ENCODE peak calls at places on chromosomes 11 and 22, in ten cellular contexts. One of them, this sample, is unnamed.

GRCh38 chr11:2940166-2940929 is 11.1 kb upstream of the PHLDA2 start:
- DNase-seq in T-helper 1 cell: no peak
- DNase-seq in HuH-7.5: no peak
- DNase-seq in effector memory CD4-positive, alpha-beta T cell: no peak
- DNase-seq in psoas muscle: peak
- DNase-seq in stimulated activated CD4-positive, alpha-beta T cell treated with anti-CD3 and anti-CD28 coated beads, TNF-alpha, amount 100 ng/mL, for 1 hour: no peak
- DNase-seq in mucosa of descending colon: peak
- DNase-seq in RWPE1: peak
- DNase-seq in adrenal gland: peak
- DNase-seq in omental fat pad: no peak
- DNase-seq in this sample: peak

GRCh38 chr22:48567213-48567975 is 1260.3 kb downstream of the BRD1 start:
- DNase-seq in T-helper 1 cell: peak
- DNase-seq in HuH-7.5: no peak
- DNase-seq in effector memory CD4-positive, alpha-beta T cell: no peak
- DNase-seq in psoas muscle: peak
- DNase-seq in stimulated activated CD4-positive, alpha-beta T cell treated with anti-CD3 and anti-CD28 coated beads, TNF-alpha, amount 100 ng/mL, for 1 hour: no peak
- DNase-seq in mucosa of descending colon: no peak
- DNase-seq in RWPE1: no peak
- DNase-seq in adrenal gland: no peak
- DNase-seq in omental fat pad: no peak
- DNase-seq in this sample: no peak

GRCh38 chr11:125448136-125448535 is 47.9 kb downstream of the FEZ1 start:
- DNase-seq in T-helper 1 cell: no peak
- DNase-seq in HuH-7.5: no peak
- DNase-seq in effector memory CD4-positive, alpha-beta T cell: no peak
- DNase-seq in psoas muscle: no peak
- DNase-seq in stimulated activated CD4-positive, alpha-beta T cell treated with anti-CD3 and anti-CD28 coated beads, TNF-alpha, amount 100 ng/mL, for 1 hour: no peak
- DNase-seq in mucosa of descending colon: no peak
- DNase-seq in RWPE1: peak
- DNase-seq in adrenal gland: no peak
- DNase-seq in omental fat pad: no peak
- DNase-seq in this sample: no peak

GRCh38 chr11:2932850-2933251 is 3.6 kb upstream of the PHLDA2 start:
- DNase-seq in T-helper 1 cell: no peak
- DNase-seq in HuH-7.5: no peak
- DNase-seq in effector memory CD4-positive, alpha-beta T cell: no peak
- DNase-seq in psoas muscle: peak
- DNase-seq in stimulated activated CD4-positive, alpha-beta T cell treated with anti-CD3 and anti-CD28 coated beads, TNF-alpha, amount 100 ng/mL, for 1 hour: no peak
- DNase-seq in mucosa of descending colon: peak
- DNase-seq in RWPE1: no peak
- DNase-seq in adrenal gland: peak
- DNase-seq in omental fat pad: no peak
- DNase-seq in this sample: no peak

GRCh38 chr11:33402066-33402465 is 144.9 kb downstream of the HIPK3 start:
- DNase-seq in T-helper 1 cell: no peak
- DNase-seq in HuH-7.5: no peak
- DNase-seq in effector memory CD4-positive, alpha-beta T cell: no peak
- DNase-seq in psoas muscle: no peak
- DNase-seq in stimulated activated CD4-positive, alpha-beta T cell treated with anti-CD3 and anti-CD28 coated beads, TNF-alpha, amount 100 ng/mL, for 1 hour: no peak
- DNase-seq in mucosa of descending colon: no peak
- DNase-seq in RWPE1: no peak
- DNase-seq in adrenal gland: no peak
- DNase-seq in omental fat pad: no peak
- DNase-seq in this sample: no peak

GRCh38 chr11:35247428-35247827 is 108.5 kb downstream of the CD44 start:
- DNase-seq in T-helper 1 cell: peak
- DNase-seq in HuH-7.5: no peak
- DNase-seq in effector memory CD4-positive, alpha-beta T cell: peak
- DNase-seq in psoas muscle: no peak
- DNase-seq in stimulated activated CD4-positive, alpha-beta T cell treated with anti-CD3 and anti-CD28 coated beads, TNF-alpha, amount 100 ng/mL, for 1 hour: peak
- DNase-seq in mucosa of descending colon: no peak
- DNase-seq in RWPE1: no peak
- DNase-seq in adrenal gland: no peak
- DNase-seq in omental fat pad: no peak
- DNase-seq in this sample: peak

GRCh38 chr11:120054753-120055045 is 83.2 kb downstream of the TRIM29 start:
- DNase-seq in T-helper 1 cell: no peak
- DNase-seq in HuH-7.5: no peak
- DNase-seq in effector memory CD4-positive, alpha-beta T cell: no peak
- DNase-seq in psoas muscle: no peak
- DNase-seq in stimulated activated CD4-positive, alpha-beta T cell treated with anti-CD3 and anti-CD28 coated beads, TNF-alpha, amount 100 ng/mL, for 1 hour: no peak
- DNase-seq in mucosa of descending colon: no peak
- DNase-seq in RWPE1: no peak
- DNase-seq in adrenal gland: no peak
- DNase-seq in omental fat pad: no peak
- DNase-seq in this sample: no peak

GRCh38 chr11:41872458-41872857 is 413.0 kb upstream of the LRRC4C start:
- DNase-seq in T-helper 1 cell: no peak
- DNase-seq in HuH-7.5: no peak
- DNase-seq in effector memory CD4-positive, alpha-beta T cell: no peak
- DNase-seq in psoas muscle: no peak
- DNase-seq in stimulated activated CD4-positive, alpha-beta T cell treated with anti-CD3 and anti-CD28 coated beads, TNF-alpha, amount 100 ng/mL, for 1 hour: no peak
- DNase-seq in mucosa of descending colon: no peak
- DNase-seq in RWPE1: no peak
- DNase-seq in adrenal gland: no peak
- DNase-seq in omental fat pad: no peak
- DNase-seq in this sample: no peak

GRCh38 chr11:10503777-10504176 is 37.2 kb downstream of the RNF141 start:
- DNase-seq in T-helper 1 cell: no peak
- DNase-seq in HuH-7.5: no peak
- DNase-seq in effector memory CD4-positive, alpha-beta T cell: no peak
- DNase-seq in psoas muscle: no peak
- DNase-seq in stimulated activated CD4-positive, alpha-beta T cell treated with anti-CD3 and anti-CD28 coated beads, TNF-alpha, amount 100 ng/mL, for 1 hour: no peak
- DNase-seq in mucosa of descending colon: no peak
- DNase-seq in RWPE1: no peak
- DNase-seq in adrenal gland: no peak
- DNase-seq in omental fat pad: no peak
- DNase-seq in this sample: no peak

GRCh38 chr11:76770642-76771445 is 12.3 kb upstream of the TSKU start:
- DNase-seq in T-helper 1 cell: no peak
- DNase-seq in HuH-7.5: no peak
- DNase-seq in effector memory CD4-positive, alpha-beta T cell: no peak
- DNase-seq in psoas muscle: peak
- DNase-seq in stimulated activated CD4-positive, alpha-beta T cell treated with anti-CD3 and anti-CD28 coated beads, TNF-alpha, amount 100 ng/mL, for 1 hour: no peak
- DNase-seq in mucosa of descending colon: no peak
- DNase-seq in RWPE1: no peak
- DNase-seq in adrenal gland: no peak
- DNase-seq in omental fat pad: no peak
- DNase-seq in this sample: no peak

GRCh38 chr22:38244106-38244505 is 28.7 kb downstream of the TMEM184B start:
- DNase-seq in T-helper 1 cell: no peak
- DNase-seq in HuH-7.5: no peak
- DNase-seq in effector memory CD4-positive, alpha-beta T cell: no peak
- DNase-seq in psoas muscle: no peak
- DNase-seq in stimulated activated CD4-positive, alpha-beta T cell treated with anti-CD3 and anti-CD28 coated beads, TNF-alpha, amount 100 ng/mL, for 1 hour: no peak
- DNase-seq in mucosa of descending colon: no peak
- DNase-seq in RWPE1: no peak
- DNase-seq in adrenal gland: no peak
- DNase-seq in omental fat pad: no peak
- DNase-seq in this sample: no peak

GRCh38 chr22:50307891-50308596 is 598 bp upstream of the PLXNB2 start:
- DNase-seq in T-helper 1 cell: no peak
- DNase-seq in HuH-7.5: no peak
- DNase-seq in effector memory CD4-positive, alpha-beta T cell: no peak
- DNase-seq in psoas muscle: peak
- DNase-seq in stimulated activated CD4-positive, alpha-beta T cell treated with anti-CD3 and anti-CD28 coated beads, TNF-alpha, amount 100 ng/mL, for 1 hour: no peak
- DNase-seq in mucosa of descending colon: peak
- DNase-seq in RWPE1: no peak
- DNase-seq in adrenal gland: no peak
- DNase-seq in omental fat pad: no peak
- DNase-seq in this sample: no peak

GRCh38 chr22:40107756-40108437 is 69.8 kb upstream of the TNRC6B start:
- DNase-seq in T-helper 1 cell: no peak
- DNase-seq in HuH-7.5: no peak
- DNase-seq in effector memory CD4-positive, alpha-beta T cell: no peak
- DNase-seq in psoas muscle: no peak
- DNase-seq in stimulated activated CD4-positive, alpha-beta T cell treated with anti-CD3 and anti-CD28 coated beads, TNF-alpha, amount 100 ng/mL, for 1 hour: no peak
- DNase-seq in mucosa of descending colon: no peak
- DNase-seq in RWPE1: peak
- DNase-seq in adrenal gland: peak
- DNase-seq in omental fat pad: no peak
- DNase-seq in this sample: no peak

GRCh38 chr11:120123946-120124345 is 14.0 kb downstream of the TRIM29 start:
- DNase-seq in T-helper 1 cell: no peak
- DNase-seq in HuH-7.5: no peak
- DNase-seq in effector memory CD4-positive, alpha-beta T cell: no peak
- DNase-seq in psoas muscle: no peak
- DNase-seq in stimulated activated CD4-positive, alpha-beta T cell treated with anti-CD3 and anti-CD28 coated beads, TNF-alpha, amount 100 ng/mL, for 1 hour: no peak
- DNase-seq in mucosa of descending colon: no peak
- DNase-seq in RWPE1: no peak
- DNase-seq in adrenal gland: no peak
- DNase-seq in omental fat pad: no peak
- DNase-seq in this sample: no peak

GRCh38 chr22:25763239-25763777 is 21.3 kb downstream of the MYO18B start:
- DNase-seq in T-helper 1 cell: no peak
- DNase-seq in HuH-7.5: no peak
- DNase-seq in effector memory CD4-positive, alpha-beta T cell: no peak
- DNase-seq in psoas muscle: no peak
- DNase-seq in stimulated activated CD4-positive, alpha-beta T cell treated with anti-CD3 and anti-CD28 coated beads, TNF-alpha, amount 100 ng/mL, for 1 hour: no peak
- DNase-seq in mucosa of descending colon: no peak
- DNase-seq in RWPE1: no peak
- DNase-seq in adrenal gland: no peak
- DNase-seq in omental fat pad: no peak
- DNase-seq in this sample: no peak

GRCh38 chr11:66728760-66729385 is at the start of gene SPTBN2:
- DNase-seq in T-helper 1 cell: no peak
- DNase-seq in HuH-7.5: peak
- DNase-seq in effector memory CD4-positive, alpha-beta T cell: no peak
- DNase-seq in psoas muscle: peak
- DNase-seq in stimulated activated CD4-positive, alpha-beta T cell treated with anti-CD3 and anti-CD28 coated beads, TNF-alpha, amount 100 ng/mL, for 1 hour: no peak
- DNase-seq in mucosa of descending colon: peak
- DNase-seq in RWPE1: no peak
- DNase-seq in adrenal gland: peak
- DNase-seq in omental fat pad: no peak
- DNase-seq in this sample: peak

GRCh38 chr22:26450453-26451185 is 21.6 kb downstream of the ASPHD2 start:
- DNase-seq in T-helper 1 cell: no peak
- DNase-seq in HuH-7.5: no peak
- DNase-seq in effector memory CD4-positive, alpha-beta T cell: no peak
- DNase-seq in psoas muscle: no peak
- DNase-seq in stimulated activated CD4-positive, alpha-beta T cell treated with anti-CD3 and anti-CD28 coated beads, TNF-alpha, amount 100 ng/mL, for 1 hour: no peak
- DNase-seq in mucosa of descending colon: no peak
- DNase-seq in RWPE1: no peak
- DNase-seq in adrenal gland: no peak
- DNase-seq in omental fat pad: no peak
- DNase-seq in this sample: no peak

GRCh38 chr22:31099841-31100761 is 7.3 kb downstream of the SELENOM start:
- DNase-seq in T-helper 1 cell: no peak
- DNase-seq in HuH-7.5: no peak
- DNase-seq in effector memory CD4-positive, alpha-beta T cell: no peak
- DNase-seq in psoas muscle: no peak
- DNase-seq in stimulated activated CD4-positive, alpha-beta T cell treated with anti-CD3 and anti-CD28 coated beads, TNF-alpha, amount 100 ng/mL, for 1 hour: no peak
- DNase-seq in mucosa of descending colon: no peak
- DNase-seq in RWPE1: no peak
- DNase-seq in adrenal gland: no peak
- DNase-seq in omental fat pad: no peak
- DNase-seq in this sample: no peak

GRCh38 chr11:110473666-110474065 is 43.9 kb downstream of the FDX1 start:
- DNase-seq in T-helper 1 cell: no peak
- DNase-seq in HuH-7.5: no peak
- DNase-seq in effector memory CD4-positive, alpha-beta T cell: no peak
- DNase-seq in psoas muscle: no peak
- DNase-seq in stimulated activated CD4-positive, alpha-beta T cell treated with anti-CD3 and anti-CD28 coated beads, TNF-alpha, amount 100 ng/mL, for 1 hour: no peak
- DNase-seq in mucosa of descending colon: no peak
- DNase-seq in RWPE1: no peak
- DNase-seq in adrenal gland: no peak
- DNase-seq in omental fat pad: no peak
- DNase-seq in this sample: no peak

GRCh38 chr11:2099523-2100316 is 39.5 kb downstream of the IGF2 start:
- DNase-seq in T-helper 1 cell: no peak
- DNase-seq in HuH-7.5: no peak
- DNase-seq in effector memory CD4-positive, alpha-beta T cell: no peak
- DNase-seq in psoas muscle: peak
- DNase-seq in stimulated activated CD4-positive, alpha-beta T cell treated with anti-CD3 and anti-CD28 coated beads, TNF-alpha, amount 100 ng/mL, for 1 hour: no peak
- DNase-seq in mucosa of descending colon: peak
- DNase-seq in RWPE1: peak
- DNase-seq in adrenal gland: peak
- DNase-seq in omental fat pad: no peak
- DNase-seq in this sample: no peak

GRCh38 chr11:68862426-68862825 is 20.7 kb upstream of the CPT1A start:
- DNase-seq in T-helper 1 cell: no peak
- DNase-seq in HuH-7.5: no peak
- DNase-seq in effector memory CD4-positive, alpha-beta T cell: no peak
- DNase-seq in psoas muscle: no peak
- DNase-seq in stimulated activated CD4-positive, alpha-beta T cell treated with anti-CD3 and anti-CD28 coated beads, TNF-alpha, amount 100 ng/mL, for 1 hour: no peak
- DNase-seq in mucosa of descending colon: peak
- DNase-seq in RWPE1: no peak
- DNase-seq in adrenal gland: no peak
- DNase-seq in omental fat pad: no peak
- DNase-seq in this sample: no peak

GRCh38 chr11:1458340-1459218 is 28.0 kb downstream of the MOB2 start:
- DNase-seq in T-helper 1 cell: no peak
- DNase-seq in HuH-7.5: no peak
- DNase-seq in effector memory CD4-positive, alpha-beta T cell: no peak
- DNase-seq in psoas muscle: peak
- DNase-seq in stimulated activated CD4-positive, alpha-beta T cell treated with anti-CD3 and anti-CD28 coated beads, TNF-alpha, amount 100 ng/mL, for 1 hour: no peak
- DNase-seq in mucosa of descending colon: peak
- DNase-seq in RWPE1: peak
- DNase-seq in adrenal gland: peak
- DNase-seq in omental fat pad: no peak
- DNase-seq in this sample: no peak

GRCh38 chr22:45563362-45564040 is 60.8 kb downstream of the FBLN1 start:
- DNase-seq in T-helper 1 cell: no peak
- DNase-seq in HuH-7.5: no peak
- DNase-seq in effector memory CD4-positive, alpha-beta T cell: no peak
- DNase-seq in psoas muscle: peak
- DNase-seq in stimulated activated CD4-positive, alpha-beta T cell treated with anti-CD3 and anti-CD28 coated beads, TNF-alpha, amount 100 ng/mL, for 1 hour: no peak
- DNase-seq in mucosa of descending colon: peak
- DNase-seq in RWPE1: no peak
- DNase-seq in adrenal gland: no peak
- DNase-seq in omental fat pad: no peak
- DNase-seq in this sample: no peak

GRCh38 chr11:118996926-118997626 is 862 bp upstream of the CENATAC start:
- DNase-seq in T-helper 1 cell: no peak
- DNase-seq in HuH-7.5: no peak
- DNase-seq in effector memory CD4-positive, alpha-beta T cell: no peak
- DNase-seq in psoas muscle: no peak
- DNase-seq in stimulated activated CD4-positive, alpha-beta T cell treated with anti-CD3 and anti-CD28 coated beads, TNF-alpha, amount 100 ng/mL, for 1 hour: no peak
- DNase-seq in mucosa of descending colon: no peak
- DNase-seq in RWPE1: no peak
- DNase-seq in adrenal gland: no peak
- DNase-seq in omental fat pad: no peak
- DNase-seq in this sample: no peak

GRCh38 chr11:117281159-117281558 is 10.0 kb upstream of the BACE1-AS start:
- DNase-seq in T-helper 1 cell: no peak
- DNase-seq in HuH-7.5: no peak
- DNase-seq in effector memory CD4-positive, alpha-beta T cell: no peak
- DNase-seq in psoas muscle: no peak
- DNase-seq in stimulated activated CD4-positive, alpha-beta T cell treated with anti-CD3 and anti-CD28 coated beads, TNF-alpha, amount 100 ng/mL, for 1 hour: no peak
- DNase-seq in mucosa of descending colon: no peak
- DNase-seq in RWPE1: peak
- DNase-seq in adrenal gland: no peak
- DNase-seq in omental fat pad: no peak
- DNase-seq in this sample: no peak

GRCh38 chr11:10858505-10859360 is 880 bp upstream of the ZBED5 start:
- DNase-seq in T-helper 1 cell: peak
- DNase-seq in HuH-7.5: peak
- DNase-seq in effector memory CD4-positive, alpha-beta T cell: peak
- DNase-seq in psoas muscle: peak
- DNase-seq in stimulated activated CD4-positive, alpha-beta T cell treated with anti-CD3 and anti-CD28 coated beads, TNF-alpha, amount 100 ng/mL, for 1 hour: peak
- DNase-seq in mucosa of descending colon: peak
- DNase-seq in RWPE1: peak
- DNase-seq in adrenal gland: peak
- DNase-seq in omental fat pad: peak
- DNase-seq in this sample: peak

GRCh38 chr11:75474240-75474639 is 41.2 kb upstream of the KLHL35 start:
- DNase-seq in T-helper 1 cell: no peak
- DNase-seq in HuH-7.5: no peak
- DNase-seq in effector memory CD4-positive, alpha-beta T cell: no peak
- DNase-seq in psoas muscle: no peak
- DNase-seq in stimulated activated CD4-positive, alpha-beta T cell treated with anti-CD3 and anti-CD28 coated beads, TNF-alpha, amount 100 ng/mL, for 1 hour: no peak
- DNase-seq in mucosa of descending colon: no peak
- DNase-seq in RWPE1: no peak
- DNase-seq in adrenal gland: no peak
- DNase-seq in omental fat pad: no peak
- DNase-seq in this sample: no peak

GRCh38 chr22:24247564-24248344 is 2.9 kb upstream of the GGT5 start:
- DNase-seq in T-helper 1 cell: no peak
- DNase-seq in HuH-7.5: peak
- DNase-seq in effector memory CD4-positive, alpha-beta T cell: no peak
- DNase-seq in psoas muscle: peak
- DNase-seq in stimulated activated CD4-positive, alpha-beta T cell treated with anti-CD3 and anti-CD28 coated beads, TNF-alpha, amount 100 ng/mL, for 1 hour: no peak
- DNase-seq in mucosa of descending colon: peak
- DNase-seq in RWPE1: peak
- DNase-seq in adrenal gland: peak
- DNase-seq in omental fat pad: peak
- DNase-seq in this sample: peak